ENCODE peak calls at places on chromosomes 1 and 21, in five cellular contexts. E is thoracic aorta, X is right lobe of liver, A is tibial artery, D is bronchial epithelial cell. P is an unnamed sample. For H3K27me3, the result is how much of the 10 kb centered on the place peaks cover.

GRCh38 chr21:34715518-34715917 is 46.7 kb downstream of the CLIC6 start:
- DNase-seq in E (no peak), X (no peak), A (no peak), D (no peak), P (no peak)

GRCh38 chr1:59092126-59092525 is 204.8 kb upstream of the FGGY start:
- DNase-seq in E (no peak), X (no peak), A (no peak), D (peak), P (no peak)

GRCh38 chr1:176864211-176864610 is 300.3 kb downstream of the ASTN1 start:
- DNase-seq in E (no peak), X (no peak), A (no peak), D (no peak), P (no peak)

GRCh38 chr1:71667224-71667623 is 586.4 kb upstream of the ZRANB2 start:
- DNase-seq in E (no peak), X (no peak), A (no peak), D (peak), P (no peak)

GRCh38 chr1:200006711-200007110 is 20.8 kb upstream of the NR5A2 start:
- DNase-seq in E (no peak), X (no peak), A (no peak), D (no peak), P (no peak)

GRCh38 chr1:155127105-155127671 is 488 bp upstream of the EFNA1 start:
- DNase-seq in E (no peak), X (peak), A (peak), D (peak), P (peak)

GRCh38 chr1:53127546-53127945 is 14.9 kb downstream of the SLC1A7 start:
- DNase-seq in E (no peak), X (no peak), A (no peak), D (no peak), P (no peak)

GRCh38 chr1:58620259-58620658 is 43.2 kb upstream of the TACSTD2 start:
- DNase-seq in E (no peak), X (no peak), A (no peak), D (peak), P (no peak)

GRCh38 chr1:45409243-45409642 is 69.0 kb upstream of the MUTYH start:
- DNase-seq in E (no peak), X (no peak), A (no peak), D (no peak), P (no peak)

GRCh38 chr1:203200059-203200553 is 13.6 kb upstream of the CHI3L1 start:
- DNase-seq in E (no peak), X (peak), A (peak), D (peak), P (no peak)

GRCh38 chr1:221117548-221117951 is 238.3 kb downstream of the HLX start:
- DNase-seq in E (no peak), X (peak), A (peak), D (no peak), P (no peak)

GRCh38 chr1:180185971-180186645 is 31.4 kb downstream of the QSOX1 start:
- DNase-seq in E (no peak), X (no peak), A (no peak), D (no peak), P (no peak)

GRCh38 chr1:180187626-180188025 is 33.0 kb downstream of the QSOX1 start:
- DNase-seq in E (no peak), X (no peak), A (no peak), D (no peak), P (no peak)

GRCh38 chr1:180185281-180185680 is 30.6 kb downstream of the QSOX1 start:
- DNase-seq in E (no peak), X (no peak), A (no peak), D (no peak), P (no peak)

GRCh38 chr1:180188103-180188506 is 33.4 kb downstream of the QSOX1 start:
- DNase-seq in E (no peak), X (peak), A (no peak), D (peak), P (no peak)

GRCh38 chr1:180186831-180187230 is 32.2 kb downstream of the QSOX1 start:
- DNase-seq in E (no peak), X (no peak), A (no peak), D (no peak), P (no peak)
- H3K27me3 ChIP-seq in E (under half), X (under half), A (under half), D (under half), P (under half)

GRCh38 chr1:26083246-26083645 is 15.8 kb upstream of the TRIM63 start:
- DNase-seq in E (no peak), X (no peak), A (no peak), D (no peak), P (no peak)
- TF ChIP-seq CTCF in E (no peak), X (no peak), A (no peak), D (no peak), P (no peak)

GRCh38 chr1:201024251-201024998 is 911 bp upstream of the KIF21B start:
- DNase-seq in E (no peak), X (no peak), A (no peak), D (no peak), P (no peak)
- H3K4me3 ChIP-seq in E (no peak), X (no peak), A (no peak), D (no peak), P (peak)

DNA sequence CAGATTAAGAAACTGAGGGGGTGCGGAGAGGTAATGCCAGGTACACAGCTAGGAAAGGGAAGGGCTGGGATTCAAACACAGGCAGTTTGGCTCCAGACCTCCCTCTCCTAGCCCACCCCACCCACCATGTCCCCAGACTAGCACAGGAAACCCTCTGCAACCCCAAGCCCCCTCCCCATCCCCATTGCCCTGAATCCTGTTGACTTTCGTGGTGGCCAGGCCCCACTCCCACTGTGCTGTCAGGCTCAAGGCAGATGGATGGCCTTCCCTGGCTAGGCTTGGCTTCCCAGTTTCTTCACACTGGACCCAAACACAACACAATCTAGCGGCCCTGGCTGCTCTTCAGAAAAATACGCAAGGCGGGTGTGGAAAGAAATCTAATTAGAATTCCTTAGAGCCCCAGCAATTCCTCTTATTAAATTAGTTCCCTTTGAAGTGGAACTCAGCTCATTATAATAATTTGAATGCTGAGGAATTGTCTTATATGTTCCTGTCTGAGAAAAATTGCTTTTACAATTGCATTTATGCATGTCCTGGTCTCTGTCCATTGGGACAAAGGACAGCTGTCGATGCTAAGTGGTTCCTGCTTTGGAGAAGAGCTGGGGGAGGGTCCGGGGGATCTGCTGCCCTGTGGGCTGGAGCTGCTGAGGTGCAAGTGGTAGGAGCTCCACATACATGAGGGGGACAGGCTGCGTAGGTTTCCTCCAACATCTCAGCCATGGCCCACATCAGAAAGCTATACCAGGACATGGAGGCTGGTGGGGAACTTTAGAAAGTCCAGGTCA is 97.3 kb downstream of the SYF2 start:
- DNase-seq in E (no peak), X (peak), A (no peak), D (no peak), P (no peak)
- H3K27me3 ChIP-seq in E (under half), X (under half), A (under half), D (under half), P (under half)

DNA sequence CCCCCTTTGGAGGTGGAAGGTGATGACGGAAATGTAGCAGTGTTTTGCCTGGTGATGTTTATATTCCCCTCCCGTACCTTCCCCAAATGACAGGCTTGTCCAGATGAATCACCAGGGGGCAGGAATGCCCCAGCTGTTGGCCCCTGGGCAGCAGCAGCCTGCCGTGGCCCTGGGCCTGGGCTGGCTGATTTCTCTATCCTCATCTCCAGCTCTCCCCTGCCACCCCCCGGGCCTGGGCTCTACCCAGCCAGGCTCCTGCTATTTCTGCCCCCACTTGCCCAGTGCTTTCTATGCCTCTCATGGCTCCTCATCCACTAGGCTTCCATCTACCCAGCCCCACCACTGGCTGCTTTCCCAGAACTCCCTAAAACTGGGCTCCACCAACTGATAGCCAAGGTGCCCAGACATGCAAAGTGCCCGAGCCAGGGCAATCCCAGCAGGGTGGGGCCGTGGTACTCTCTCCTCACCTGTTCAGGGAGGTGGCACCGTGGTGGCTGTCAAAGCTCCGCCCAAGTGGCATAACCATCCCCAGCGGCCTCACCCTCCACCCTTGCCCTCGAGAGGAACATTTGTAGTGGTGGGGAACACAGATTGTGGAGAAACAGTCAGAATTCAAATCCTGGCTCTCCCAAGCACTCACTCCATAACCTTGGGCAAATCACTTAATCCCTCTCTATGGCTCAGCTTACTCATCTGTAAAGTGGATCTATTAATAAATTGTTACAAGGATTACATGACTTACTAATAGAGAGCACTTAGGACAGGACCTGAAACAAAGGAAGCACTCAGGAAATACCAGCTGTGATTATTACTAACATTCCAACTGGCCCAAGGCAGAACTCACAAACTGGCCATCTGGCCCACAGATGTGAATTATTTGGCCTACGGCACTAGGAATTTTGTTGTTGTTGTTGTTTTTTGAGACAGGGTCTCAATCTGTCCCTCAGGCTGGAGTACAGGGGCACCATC is 12.8 kb upstream of the ECE1 start:
- DNase-seq in E (no peak), X (no peak), A (no peak), D (peak), P (no peak)
- TF ChIP-seq CTCF in E (peak), X (no peak), A (no peak), D (no peak), P (no peak)

GRCh38 chr1:24739241-24739640 is 6.0 kb upstream of the CLIC4 start:
- DNase-seq in E (no peak), X (no peak), A (no peak), D (no peak), P (no peak)
- H3K4me3 ChIP-seq in E (no peak), X (no peak), A (no peak), D (no peak), P (no peak)

GRCh38 chr21:33023574-33024277 is 2.0 kb upstream of the OLIG2 start:
- DNase-seq in E (no peak), X (peak), A (no peak), D (no peak), P (no peak)
- H3K27me3 ChIP-seq in E (under half), X (under half), A (under half), D (half or more), P (under half)

P was measured in GM06990.